ENCODE peak calls at places on chromosomes 11 and 22, in four cellular contexts. Y is Karpas-422, Z is adrenal gland, I is IMR-90. O is an unnamed sample.

GRCh38 chr11:10407055-10407454 is 48.0 kb upstream of the AMPD3 start:
- DNase-seq in Y (no peak), Z (no peak), I (peak; percentile 63), O (no peak)

GRCh38 chr22:19523240-19524169 is 705 bp downstream of the CLDN5 start:
- DNase-seq in I (peak; percentile 9), Y (no peak), Z (no peak), O (no peak)

GRCh38 chr11:93131709-93132108 is 66.1 kb downstream of the SLC36A4 start:
- DNase-seq in Y (peak; percentile 55), Z (no peak), I (no peak), O (no peak)

GRCh38 chr11:27282806-27283205 is 80.2 kb downstream of the CCDC34 start:
- DNase-seq in I (no peak), Z (peak; percentile 32), Y (no peak), O (no peak)

GRCh38 chr11:42967653-42968052 is 344.1 kb upstream of the API5 start:
- DNase-seq in I (no peak), Z (no peak), Y (no peak), O (no peak)

GRCh38 chr11:111935331-111936044 is 1.7 kb upstream of the DIXDC1 start:
- DNase-seq in Y (no peak), Z (no peak), I (peak; percentile 15), O (no peak)

GRCh38 chr22:16965560-16965959 is 42.5 kb downstream of the GAB4 start:
- DNase-seq in I (no peak), Y (peak; percentile 23), Z (no peak), O (no peak)

GRCh38 chr11:75337195-75337654 is 14.2 kb downstream of the ARRB1 start:
- DNase-seq in Z (peak; percentile 34), I (peak; percentile 60), Y (no peak), O (peak; percentile 82)

GRCh38 chr11:116653206-116653605 is 119.6 kb downstream of the BUD13 start:
- DNase-seq in Y (no peak), Z (no peak), I (no peak), O (no peak)

GRCh38 chr11:107844041-107844440 is 14.5 kb downstream of the SLC35F2 start:
- DNase-seq in Z (no peak), I (peak; percentile 52), Y (no peak), O (no peak)

GRCh38 chr11:79101736-79102135 is 339.1 kb downstream of the TENM4 start:
- DNase-seq in Y (no peak), I (no peak), Z (no peak), O (no peak)

GRCh38 chr11:109859325-109859724 is 233.9 kb upstream of the ZC3H12C start:
- DNase-seq in Z (peak; percentile 76), I (peak; percentile 92), Y (no peak), O (no peak)

GRCh38 chr22:19098157-19098556 is 24.1 kb downstream of the DGCR2 start:
- DNase-seq in I (peak; percentile 10), Z (no peak), Y (no peak), O (peak; percentile 22)

GRCh38 chr11:69791266-69791665 is 16.1 kb upstream of the FGF4 start:
- DNase-seq in Y (no peak), Z (no peak), I (peak; percentile 61), O (no peak)

GRCh38 chr11:124917115-124917637 is 1.9 kb upstream of the HEPN1 start:
- DNase-seq in Z (no peak), Y (no peak), I (peak; percentile 89), O (no peak)

GRCh38 chr22:18056161-18056666 is 21.6 kb upstream of the PEX26 start:
- DNase-seq in I (peak; percentile 76), Y (peak; percentile 59), Z (peak; percentile 81), O (no peak)

GRCh38 chr11:2807276-2807681 is 78.3 kb downstream of the CDKN1C start:
- DNase-seq in Y (no peak), I (no peak), Z (peak; percentile 74), O (peak; percentile 96)

GRCh38 chr11:112366777-112367176 is 106.1 kb upstream of the PLET1 start:
- DNase-seq in I (peak; percentile 80), Y (no peak), Z (no peak), O (no peak)

GRCh38 chr11:69430566-69430965 is 50.9 kb upstream of the LINC01488 start:
- DNase-seq in I (peak; percentile 30), Y (no peak), Z (no peak), O (peak; percentile 37)

GRCh38 chr11:117256573-117256972 is 24.1 kb downstream of the RNF214 start:
- DNase-seq in Z (no peak), I (peak; percentile 71), Y (no peak), O (no peak)

GRCh38 chr11:118872403-118872821 is 11.3 kb upstream of the CXCR5 start:
- DNase-seq in I (no peak), Y (no peak), Z (no peak), O (no peak)

GRCh38 chr11:15276616-15277015 is 161.9 kb downstream of the INSC start:
- DNase-seq in Y (peak; percentile 65), Z (no peak), I (peak; percentile 4), O (no peak)

GRCh38 chr22:18035740-18036139 is 11.4 kb upstream of the MICAL3 start:
- DNase-seq in I (peak; percentile 19), Z (peak; percentile 96), Y (peak; percentile 31), O (no peak)

GRCh38 chr11:3131330-3131941 is 33.7 kb downstream of the OSBPL5 start:
- DNase-seq in Z (peak; percentile 0), Y (no peak), I (no peak), O (no peak)

GRCh38 chr11:42906226-42906625 is 405.6 kb upstream of the API5 start:
- DNase-seq in Z (no peak), Y (no peak), I (no peak), O (no peak)

GRCh38 chr11:41379084-41379483 is 80.4 kb downstream of the LRRC4C start:
- DNase-seq in Y (no peak), Z (no peak), I (no peak), O (no peak)

GRCh38 chr11:13535819-13536218 is 40.0 kb upstream of the PTH start:
- DNase-seq in Y (peak; percentile 70), Z (no peak), I (no peak), O (no peak)

GRCh38 chr22:39927544-39927943 is 26.7 kb downstream of the GRAP2 start:
- DNase-seq in Y (no peak), Z (no peak), I (no peak), O (no peak)

GRCh38 chr22:47231759-47232158 is 469.3 kb downstream of the TBC1D22A start:
- DNase-seq in Y (no peak), Z (no peak), I (no peak), O (no peak)

GRCh38 chr11:61494341-61495038 is 14.1 kb upstream of the LRRC10B start:
- DNase-seq in Y (no peak), Z (peak; percentile 61), I (no peak), O (no peak)

GRCh38 chr22:21593406-21594232 is 26.1 kb downstream of the UBE2L3 start:
- DNase-seq in Y (no peak), I (no peak), Z (no peak), O (no peak)

GRCh38 chr11:127345819-127346459 is 345.4 kb upstream of the KIRREL3 start:
- DNase-seq in Y (peak; percentile 65), Z (peak; percentile 34), I (peak; percentile 33), O (no peak)

GRCh38 chr11:130448039-130448415 is 418 bp upstream of the ADAMTS15 start:
- DNase-seq in I (no peak), Y (no peak), Z (no peak), O (no peak)
- H3K4me1 ChIP-seq in I (peaks cover 9% of the 10 kb centered on the region), Y (no peaks in the 10 kb centered on the region), Z (peaks cover 21% of the 10 kb centered on the region), O (no peaks in the 10 kb centered on the region)

DNA sequence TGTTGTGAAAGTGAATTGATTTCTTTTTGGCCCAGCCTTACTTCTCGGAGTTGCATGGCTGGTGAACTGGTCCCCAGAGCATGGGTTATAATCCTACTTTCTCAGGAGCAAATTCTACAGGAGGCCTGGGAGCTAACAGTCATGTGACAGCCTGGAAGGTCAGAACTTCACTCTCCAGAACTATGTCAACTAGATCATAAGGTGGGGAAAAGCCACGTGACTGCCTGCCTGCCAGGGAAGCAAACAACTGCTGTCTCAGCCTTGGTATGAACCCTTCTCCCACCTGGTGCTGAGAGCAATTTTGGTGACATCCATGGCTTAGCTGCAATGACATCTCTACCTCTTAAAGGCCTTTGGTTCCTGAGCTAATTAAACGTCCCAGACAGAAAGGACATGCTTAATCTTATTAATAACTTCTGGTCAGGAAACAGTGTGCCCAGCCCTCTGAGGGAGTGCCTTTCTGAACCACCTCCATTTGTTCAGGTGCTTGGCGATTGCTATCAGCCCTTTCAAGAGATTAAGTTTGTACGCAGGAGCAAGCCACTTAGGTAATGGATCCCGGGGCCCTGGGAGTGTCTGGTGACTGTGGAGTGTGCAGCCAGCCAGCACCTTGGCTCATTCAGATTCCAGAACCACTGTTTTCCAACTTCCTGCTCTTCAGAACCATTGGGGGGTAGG is 1.4 kb upstream of the CREB3L1 start:
- DNase-seq in I (no peak), Y (no peak), Z (peak; percentile 72), O (no peak)
- H3K4me1 ChIP-seq in I (peaks cover 33% of the 10 kb centered on the region), Y (no peaks in the 10 kb centered on the region), Z (peaks cover 54% of the 10 kb centered on the region), O (no peaks in the 10 kb centered on the region)

GRCh38 chr11:101397941-101398340 is 185.9 kb downstream of the TRPC6 start:
- DNase-seq in I (no peak), Y (no peak), Z (no peak), O (no peak)
- H3K4me1 ChIP-seq in I (no peaks in the 10 kb centered on the region), Y (no peaks in the 10 kb centered on the region), Z (no peaks in the 10 kb centered on the region), O (no peaks in the 10 kb centered on the region)

GRCh38 chr11:22669368-22669767 is 3.0 kb downstream of the GAS2 start:
- DNase-seq in Z (no peak), I (no peak), Y (no peak), O (no peak)
- H3K4me1 ChIP-seq in Z (peaks cover 7% of the 10 kb centered on the region), I (no peaks in the 10 kb centered on the region), Y (no peaks in the 10 kb centered on the region), O (peaks cover 13% of the 10 kb centered on the region)

O was measured in sigmoid colon.